ENCODE peak calls at places on chromosomes 16 and 17, in six cellular contexts. T is CD4-positive, CD25-positive, alpha-beta regulatory T cell; F is stomach; V is A549; J is effector memory CD4-positive, alpha-beta T cell; I is cardiac fibroblast. P is an unnamed sample.

GRCh38 chr17:72952641-72953313 is 139.7 kb downstream of the SLC39A11 start:
- DNase-seq in T (no peak), F (no peak), V (no peak), J (no peak), I (no peak), P (no peak)

GRCh38 chr17:65297384-65297783 is 160.2 kb downstream of the RGS9 start:
- DNase-seq in T (no peak), F (no peak), V (no peak), J (no peak), I (peak), P (peak)

GRCh38 chr16:65786916-65787315 is 579.6 kb upstream of the CDH5 start:
- DNase-seq in T (no peak), F (no peak), V (no peak), J (no peak), I (no peak), P (no peak)

GRCh38 chr16:74633686-74634085 is 26.8 kb upstream of the GLG1 start:
- DNase-seq in T (no peak), F (peak), V (no peak), J (no peak), I (no peak), P (no peak)

GRCh38 chr16:16029431-16030011 is 80.1 kb downstream of the ABCC1 start:
- DNase-seq in T (no peak), F (no peak), V (no peak), J (no peak), I (peak), P (peak)

GRCh38 chr16:85258616-85259015 is 146.3 kb upstream of the CIBAR2 start:
- DNase-seq in T (no peak), F (no peak), V (no peak), J (no peak), I (no peak), P (no peak)

GRCh38 chr17:75826561-75827290 is 17.5 kb downstream of the UNC13D start:
- DNase-seq in T (no peak), F (no peak), V (no peak), J (no peak), I (no peak), P (no peak)

GRCh38 chr17:7634384-7634783 is 4.4 kb downstream of the SHBG start:
- DNase-seq in T (no peak), F (no peak), V (peak), J (no peak), I (peak), P (peak)

GRCh38 chr17:75098861-75099260 is 10.9 kb upstream of the ARMC7 start:
- DNase-seq in T (no peak), F (no peak), V (no peak), J (no peak), I (no peak), P (no peak)

GRCh38 chr16:907361-907760 is 63.4 kb downstream of the LMF1 start:
- DNase-seq in T (no peak), F (no peak), V (no peak), J (no peak), I (no peak), P (no peak)

GRCh38 chr16:88761143-88761534 is 23.9 kb downstream of the PIEZO1 start:
- DNase-seq in T (no peak), F (no peak), V (no peak), J (no peak), I (no peak), P (no peak)

GRCh38 chr16:84247844-84248243 is 8.0 kb upstream of the KCNG4 start:
- DNase-seq in T (no peak), F (no peak), V (no peak), J (no peak), I (peak), P (no peak)

GRCh38 chr16:22109258-22109898 is 17.0 kb downstream of the VWA3A start:
- DNase-seq in T (no peak), F (no peak), V (no peak), J (no peak), I (no peak), P (no peak)

GRCh38 chr17:47288531-47289116 is 35.0 kb downstream of the ITGB3 start:
- DNase-seq in T (no peak), F (no peak), V (peak), J (no peak), I (peak), P (peak)

GRCh38 chr16:56691885-56692284 is 9.6 kb downstream of the MT1X start:
- DNase-seq in T (no peak), F (no peak), V (peak), J (no peak), I (peak), P (peak)

GRCh38 chr17:81329279-81329926 is 34.3 kb upstream of the SLC38A10 start:
- DNase-seq in T (no peak), F (peak), V (peak), J (no peak), I (peak), P (peak)

GRCh38 chr17:81422776-81423697 is 27.8 kb downstream of the BAHCC1 start:
- DNase-seq in T (no peak), F (peak), V (peak), J (no peak), I (peak), P (peak)

GRCh38 chr17:2055494-2056220 is 754 bp downstream of the HIC1 start:
- DNase-seq in T (no peak), F (no peak), V (no peak), J (no peak), I (peak), P (no peak)
- H3K4me3 ChIP-seq in T (no peak), F (peak), V (peak), J (peak), I (peak), P (peak)

DNA sequence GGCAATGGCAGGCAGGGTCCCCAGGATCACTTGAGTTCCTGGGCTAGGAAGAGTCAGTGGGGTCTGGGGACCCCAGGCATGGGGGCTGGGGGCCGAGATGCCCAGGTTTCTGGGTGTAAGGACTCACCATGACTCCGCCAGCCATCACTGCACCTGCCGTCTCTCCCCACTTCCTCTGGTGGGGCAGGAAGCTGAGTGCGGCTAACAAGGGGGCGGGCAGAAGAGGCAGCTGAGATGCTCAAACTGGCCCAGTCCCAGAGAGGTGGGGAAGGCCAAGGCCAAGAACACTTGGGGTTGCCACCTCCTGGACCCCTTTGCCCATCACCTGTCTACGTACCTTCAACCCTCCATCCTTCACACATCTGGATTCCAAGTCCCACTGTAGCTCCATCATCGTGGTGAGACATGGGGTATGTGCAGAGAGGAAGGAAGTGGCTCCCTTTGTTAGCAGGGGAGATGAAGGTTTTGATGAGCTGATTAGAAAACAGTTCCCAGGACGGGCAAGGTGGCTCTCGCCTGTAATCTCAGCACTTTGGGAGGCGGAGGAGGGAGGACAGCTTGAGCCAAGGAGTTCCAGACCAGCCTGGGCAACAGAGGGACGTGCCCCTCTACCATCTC is at the start of gene SEPTIN1:
- DNase-seq in T (peak), F (no peak), V (no peak), J (peak), I (no peak), P (no peak)
- H3K4me3 ChIP-seq in T (peak), F (no peak), V (no peak), J (peak), I (no peak), P (no peak)

DNA sequence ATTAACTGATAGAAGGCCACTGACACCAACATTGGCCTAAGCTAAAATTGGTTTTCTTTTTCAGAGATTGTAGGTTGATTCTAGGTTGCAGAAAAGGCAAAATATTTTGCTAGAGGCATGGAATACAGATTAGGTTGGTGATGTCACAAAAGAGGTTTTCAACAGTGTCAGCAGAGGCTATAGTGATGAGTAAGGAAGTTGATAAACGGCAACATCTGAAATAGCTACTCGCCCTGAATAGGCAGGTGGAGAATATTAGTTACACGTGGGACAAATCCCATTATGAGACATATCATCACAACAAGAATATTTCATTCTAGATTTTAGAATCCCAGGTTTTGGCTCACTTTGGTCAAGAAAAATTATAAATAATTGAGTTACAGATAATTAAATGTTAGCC is 1.5 kb upstream of the TOM1L1 start:
- DNase-seq in T (no peak), F (no peak), V (no peak), J (no peak), I (no peak), P (no peak)
- H3K4me3 ChIP-seq in T (no peak), F (no peak), V (no peak), J (no peak), I (no peak), P (no peak)

DNA sequence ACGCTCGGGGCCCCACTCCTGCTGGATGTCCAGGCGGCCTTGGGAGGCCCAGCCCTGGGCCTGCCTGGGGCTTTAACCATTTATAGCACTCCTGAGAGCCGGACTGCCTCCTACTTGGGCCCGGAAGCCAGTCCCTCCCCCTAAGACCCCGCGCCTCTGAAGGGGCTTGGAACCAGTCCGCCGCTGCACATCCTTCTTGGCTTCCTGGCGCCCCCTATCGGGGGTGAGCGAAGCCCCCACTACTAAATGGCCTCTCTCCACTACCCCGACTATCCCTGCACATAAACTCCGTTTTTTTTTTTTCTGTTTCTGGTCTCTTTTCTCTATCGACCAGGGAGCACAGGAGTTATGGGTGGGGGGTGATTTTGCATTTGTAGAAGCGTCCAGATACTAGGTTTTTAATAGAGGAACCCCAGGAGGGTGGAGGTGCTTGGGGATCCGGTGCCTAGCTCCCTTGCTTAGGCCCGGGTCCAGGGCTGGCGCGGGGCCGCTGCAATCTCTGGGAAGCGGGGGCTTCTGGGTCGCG is 633 bp upstream of the NOL3 start:
- DNase-seq in T (no peak), F (no peak), V (peak), J (no peak), I (peak), P (no peak)
- H3K4me3 ChIP-seq in T (no peak), F (peak), V (peak), J (peak), I (peak), P (peak)

DNA sequence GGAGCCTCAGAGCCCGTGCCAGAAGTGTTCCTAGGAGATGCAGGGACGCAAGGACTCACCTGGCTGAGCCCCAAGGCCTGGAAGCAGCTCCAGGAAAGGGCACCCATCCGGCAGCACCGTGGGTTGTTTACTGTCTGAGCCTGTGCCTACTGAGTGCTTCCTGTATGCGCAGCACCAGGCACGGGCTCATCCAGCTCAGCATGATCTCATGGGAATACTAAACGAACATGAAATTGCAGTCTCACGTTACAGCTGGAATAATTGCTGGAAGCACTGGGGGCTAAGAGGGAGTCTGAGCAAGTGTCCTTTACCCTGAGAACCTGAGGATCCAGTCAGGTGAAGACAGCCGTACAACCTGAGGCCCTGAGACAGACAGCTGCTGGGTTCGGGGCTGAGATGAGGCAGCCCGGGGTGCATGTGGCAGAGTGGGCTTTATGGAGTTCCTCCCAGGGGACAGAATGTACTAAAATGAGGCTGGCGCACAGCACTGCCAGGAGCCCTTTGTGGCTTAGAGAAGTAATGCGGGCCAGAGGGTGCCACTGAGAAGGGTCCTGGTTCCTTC is 5.4 kb downstream of the CTRL start:
- DNase-seq in T (no peak), F (peak), V (no peak), J (no peak), I (peak), P (peak)
- H3K4me3 ChIP-seq in T (no peak), F (no peak), V (no peak), J (no peak), I (no peak), P (no peak)

P was measured in fibroblast of mammary gland.